ENCODE peak calls at places on chromosome X, in ten cellular contexts. One of them, this sample, is unnamed.

GRCh38 chrX:119990409-119990994 is 47.0 kb upstream of the NKAP start:
- DNase-seq in G401: no peak
- DNase-seq in fibroblast of mammary gland: no peak
- DNase-seq in stromal cell of bone marrow: no peak
- DNase-seq in activated T-helper 9 cell treated with anti-CD3 and anti-CD28 coated beads, Interleukin-2, amount 50 U/mL, for 16 hours: no peak
- DNase-seq in neural crest cell: no peak
- DNase-seq in stimulated activated CD8-positive, alpha-beta memory T cell treated with anti-CD3 and anti-CD28 coated beads, Interleukin-4, amount 100 ng/mL, for 48 hours: peak; percentile 26
- DNase-seq in HEK293T: peak; percentile 43
- DNase-seq in NCI-H2029 treated with DMSO at 0.1 percent for 48 hours: no peak
- DNase-seq in activated T-helper 1 cell treated with Interleukin-2 at 50 U/mL for 16 hours: no peak
- DNase-seq in this sample: peak; percentile 32

GRCh38 chrX:114964374-114964773 is 53.0 kb downstream of the IL13RA2 start:
- DNase-seq in G401: no peak
- DNase-seq in neural crest cell: no peak
- DNase-seq in HEK293T: no peak
- DNase-seq in fibroblast of mammary gland: no peak
- DNase-seq in stromal cell of bone marrow: no peak
- DNase-seq in NCI-H2029 treated with DMSO at 0.1 percent for 48 hours: no peak
- DNase-seq in stimulated activated CD8-positive, alpha-beta memory T cell treated with anti-CD3 and anti-CD28 coated beads, Interleukin-4, amount 100 ng/mL, for 48 hours: no peak
- DNase-seq in activated T-helper 9 cell treated with anti-CD3 and anti-CD28 coated beads, Interleukin-2, amount 50 U/mL, for 16 hours: no peak
- DNase-seq in activated T-helper 1 cell treated with Interleukin-2 at 50 U/mL for 16 hours: no peak
- DNase-seq in this sample: no peak

GRCh38 chrX:40772290-40772689 is 36.9 kb upstream of the MED14 start:
- DNase-seq in neural crest cell: no peak
- DNase-seq in HEK293T: no peak
- DNase-seq in stimulated activated CD8-positive, alpha-beta memory T cell treated with anti-CD3 and anti-CD28 coated beads, Interleukin-4, amount 100 ng/mL, for 48 hours: no peak
- DNase-seq in NCI-H2029 treated with DMSO at 0.1 percent for 48 hours: no peak
- DNase-seq in activated T-helper 1 cell treated with Interleukin-2 at 50 U/mL for 16 hours: no peak
- DNase-seq in fibroblast of mammary gland: peak; percentile 88
- DNase-seq in G401: no peak
- DNase-seq in stromal cell of bone marrow: peak; percentile 62
- DNase-seq in activated T-helper 9 cell treated with anti-CD3 and anti-CD28 coated beads, Interleukin-2, amount 50 U/mL, for 16 hours: no peak
- DNase-seq in this sample: no peak

GRCh38 chrX:150483576-150483975 is 84.8 kb upstream of the MTM1 start:
- DNase-seq in G401: no peak
- DNase-seq in activated T-helper 1 cell treated with Interleukin-2 at 50 U/mL for 16 hours: no peak
- DNase-seq in stromal cell of bone marrow: no peak
- DNase-seq in NCI-H2029 treated with DMSO at 0.1 percent for 48 hours: no peak
- DNase-seq in neural crest cell: no peak
- DNase-seq in activated T-helper 9 cell treated with anti-CD3 and anti-CD28 coated beads, Interleukin-2, amount 50 U/mL, for 16 hours: no peak
- DNase-seq in HEK293T: no peak
- DNase-seq in fibroblast of mammary gland: no peak
- DNase-seq in stimulated activated CD8-positive, alpha-beta memory T cell treated with anti-CD3 and anti-CD28 coated beads, Interleukin-4, amount 100 ng/mL, for 48 hours: no peak
- DNase-seq in this sample: no peak

GRCh38 chrX:110703641-110704040 is 92.0 kb downstream of the CHRDL1 start:
- DNase-seq in G401: no peak
- DNase-seq in stromal cell of bone marrow: no peak
- DNase-seq in stimulated activated CD8-positive, alpha-beta memory T cell treated with anti-CD3 and anti-CD28 coated beads, Interleukin-4, amount 100 ng/mL, for 48 hours: no peak
- DNase-seq in activated T-helper 1 cell treated with Interleukin-2 at 50 U/mL for 16 hours: no peak
- DNase-seq in neural crest cell: no peak
- DNase-seq in fibroblast of mammary gland: no peak
- DNase-seq in activated T-helper 9 cell treated with anti-CD3 and anti-CD28 coated beads, Interleukin-2, amount 50 U/mL, for 16 hours: no peak
- DNase-seq in HEK293T: no peak
- DNase-seq in NCI-H2029 treated with DMSO at 0.1 percent for 48 hours: no peak
- DNase-seq in this sample: no peak

GRCh38 chrX:36898301-36898700 is 109.9 kb upstream of the FAM47C start:
- DNase-seq in HEK293T: peak; percentile 20
- DNase-seq in neural crest cell: no peak
- DNase-seq in G401: no peak
- DNase-seq in fibroblast of mammary gland: peak; percentile 7
- DNase-seq in stimulated activated CD8-positive, alpha-beta memory T cell treated with anti-CD3 and anti-CD28 coated beads, Interleukin-4, amount 100 ng/mL, for 48 hours: no peak
- DNase-seq in stromal cell of bone marrow: no peak
- DNase-seq in activated T-helper 1 cell treated with Interleukin-2 at 50 U/mL for 16 hours: no peak
- DNase-seq in NCI-H2029 treated with DMSO at 0.1 percent for 48 hours: no peak
- DNase-seq in activated T-helper 9 cell treated with anti-CD3 and anti-CD28 coated beads, Interleukin-2, amount 50 U/mL, for 16 hours: no peak
- DNase-seq in this sample: peak; percentile 56

GRCh38 chrX:34580069-34580468 is 77.0 kb downstream of the TMEM47 start:
- DNase-seq in stimulated activated CD8-positive, alpha-beta memory T cell treated with anti-CD3 and anti-CD28 coated beads, Interleukin-4, amount 100 ng/mL, for 48 hours: no peak
- DNase-seq in G401: no peak
- DNase-seq in HEK293T: no peak
- DNase-seq in NCI-H2029 treated with DMSO at 0.1 percent for 48 hours: no peak
- DNase-seq in fibroblast of mammary gland: no peak
- DNase-seq in activated T-helper 9 cell treated with anti-CD3 and anti-CD28 coated beads, Interleukin-2, amount 50 U/mL, for 16 hours: no peak
- DNase-seq in stromal cell of bone marrow: no peak
- DNase-seq in activated T-helper 1 cell treated with Interleukin-2 at 50 U/mL for 16 hours: no peak
- DNase-seq in neural crest cell: no peak
- DNase-seq in this sample: no peak

GRCh38 chrX:65635371-65635770 is 32.1 kb upstream of the MSN start:
- DNase-seq in stromal cell of bone marrow: peak; percentile 32
- DNase-seq in stimulated activated CD8-positive, alpha-beta memory T cell treated with anti-CD3 and anti-CD28 coated beads, Interleukin-4, amount 100 ng/mL, for 48 hours: no peak
- DNase-seq in HEK293T: no peak
- DNase-seq in neural crest cell: no peak
- DNase-seq in activated T-helper 1 cell treated with Interleukin-2 at 50 U/mL for 16 hours: no peak
- DNase-seq in activated T-helper 9 cell treated with anti-CD3 and anti-CD28 coated beads, Interleukin-2, amount 50 U/mL, for 16 hours: no peak
- DNase-seq in G401: no peak
- DNase-seq in NCI-H2029 treated with DMSO at 0.1 percent for 48 hours: no peak
- DNase-seq in fibroblast of mammary gland: no peak
- DNase-seq in this sample: no peak

GRCh38 chrX:40622741-40623536 is at the start of gene MPC1L:
- DNase-seq in stromal cell of bone marrow: no peak
- DNase-seq in G401: no peak
- DNase-seq in NCI-H2029 treated with DMSO at 0.1 percent for 48 hours: no peak
- DNase-seq in activated T-helper 9 cell treated with anti-CD3 and anti-CD28 coated beads, Interleukin-2, amount 50 U/mL, for 16 hours: no peak
- DNase-seq in fibroblast of mammary gland: no peak
- DNase-seq in activated T-helper 1 cell treated with Interleukin-2 at 50 U/mL for 16 hours: no peak
- DNase-seq in neural crest cell: no peak
- DNase-seq in stimulated activated CD8-positive, alpha-beta memory T cell treated with anti-CD3 and anti-CD28 coated beads, Interleukin-4, amount 100 ng/mL, for 48 hours: no peak
- DNase-seq in HEK293T: no peak
- DNase-seq in this sample: no peak

GRCh38 chrX:151153086-151153485 is 23.3 kb upstream of the GPR50 start:
- DNase-seq in HEK293T: no peak
- DNase-seq in fibroblast of mammary gland: peak; percentile 42
- DNase-seq in G401: no peak
- DNase-seq in stromal cell of bone marrow: peak; percentile 5
- DNase-seq in neural crest cell: peak; percentile 15
- DNase-seq in activated T-helper 1 cell treated with Interleukin-2 at 50 U/mL for 16 hours: no peak
- DNase-seq in NCI-H2029 treated with DMSO at 0.1 percent for 48 hours: no peak
- DNase-seq in activated T-helper 9 cell treated with anti-CD3 and anti-CD28 coated beads, Interleukin-2, amount 50 U/mL, for 16 hours: no peak
- DNase-seq in stimulated activated CD8-positive, alpha-beta memory T cell treated with anti-CD3 and anti-CD28 coated beads, Interleukin-4, amount 100 ng/mL, for 48 hours: no peak
- DNase-seq in this sample: no peak

GRCh38 chrX:9062621-9063020 is 28.7 kb upstream of the FAM9B start:
- DNase-seq in activated T-helper 9 cell treated with anti-CD3 and anti-CD28 coated beads, Interleukin-2, amount 50 U/mL, for 16 hours: no peak
- DNase-seq in stromal cell of bone marrow: no peak
- DNase-seq in HEK293T: no peak
- DNase-seq in neural crest cell: no peak
- DNase-seq in NCI-H2029 treated with DMSO at 0.1 percent for 48 hours: no peak
- DNase-seq in activated T-helper 1 cell treated with Interleukin-2 at 50 U/mL for 16 hours: no peak
- DNase-seq in stimulated activated CD8-positive, alpha-beta memory T cell treated with anti-CD3 and anti-CD28 coated beads, Interleukin-4, amount 100 ng/mL, for 48 hours: no peak
- DNase-seq in fibroblast of mammary gland: no peak
- DNase-seq in G401: peak; percentile 73
- DNase-seq in this sample: no peak

GRCh38 chrX:68440940-68441339 is 7.6 kb upstream of the OPHN1 start:
- DNase-seq in stromal cell of bone marrow: peak; percentile 52
- DNase-seq in NCI-H2029 treated with DMSO at 0.1 percent for 48 hours: no peak
- DNase-seq in fibroblast of mammary gland: peak; percentile 70
- DNase-seq in G401: peak; percentile 9
- DNase-seq in neural crest cell: no peak
- DNase-seq in activated T-helper 1 cell treated with Interleukin-2 at 50 U/mL for 16 hours: no peak
- DNase-seq in activated T-helper 9 cell treated with anti-CD3 and anti-CD28 coated beads, Interleukin-2, amount 50 U/mL, for 16 hours: no peak
- DNase-seq in stimulated activated CD8-positive, alpha-beta memory T cell treated with anti-CD3 and anti-CD28 coated beads, Interleukin-4, amount 100 ng/mL, for 48 hours: no peak
- DNase-seq in HEK293T: peak; percentile 43
- DNase-seq in this sample: peak; percentile 86

GRCh38 chrX:40420899-40421729 is 159.7 kb upstream of the ATP6AP2 start:
- DNase-seq in HEK293T: no peak
- DNase-seq in stimulated activated CD8-positive, alpha-beta memory T cell treated with anti-CD3 and anti-CD28 coated beads, Interleukin-4, amount 100 ng/mL, for 48 hours: no peak
- DNase-seq in activated T-helper 1 cell treated with Interleukin-2 at 50 U/mL for 16 hours: no peak
- DNase-seq in G401: peak; percentile 72
- DNase-seq in fibroblast of mammary gland: no peak
- DNase-seq in NCI-H2029 treated with DMSO at 0.1 percent for 48 hours: no peak
- DNase-seq in stromal cell of bone marrow: no peak
- DNase-seq in activated T-helper 9 cell treated with anti-CD3 and anti-CD28 coated beads, Interleukin-2, amount 50 U/mL, for 16 hours: no peak
- DNase-seq in neural crest cell: no peak
- DNase-seq in this sample: no peak

GRCh38 chrX:31590581-31591113 is 518.8 kb upstream of the FTHL17 start:
- DNase-seq in fibroblast of mammary gland: peak; percentile 52
- DNase-seq in NCI-H2029 treated with DMSO at 0.1 percent for 48 hours: no peak
- DNase-seq in G401: no peak
- DNase-seq in HEK293T: no peak
- DNase-seq in stromal cell of bone marrow: peak; percentile 29
- DNase-seq in activated T-helper 9 cell treated with anti-CD3 and anti-CD28 coated beads, Interleukin-2, amount 50 U/mL, for 16 hours: no peak
- DNase-seq in neural crest cell: no peak
- DNase-seq in stimulated activated CD8-positive, alpha-beta memory T cell treated with anti-CD3 and anti-CD28 coated beads, Interleukin-4, amount 100 ng/mL, for 48 hours: no peak
- DNase-seq in activated T-helper 1 cell treated with Interleukin-2 at 50 U/mL for 16 hours: no peak
- DNase-seq in this sample: no peak

GRCh38 chrX:48781705-48782104 is 4.7 kb upstream of the GATA1 start:
- DNase-seq in activated T-helper 9 cell treated with anti-CD3 and anti-CD28 coated beads, Interleukin-2, amount 50 U/mL, for 16 hours: no peak
- DNase-seq in stromal cell of bone marrow: no peak
- DNase-seq in NCI-H2029 treated with DMSO at 0.1 percent for 48 hours: no peak
- DNase-seq in HEK293T: no peak
- DNase-seq in stimulated activated CD8-positive, alpha-beta memory T cell treated with anti-CD3 and anti-CD28 coated beads, Interleukin-4, amount 100 ng/mL, for 48 hours: no peak
- DNase-seq in G401: no peak
- DNase-seq in neural crest cell: no peak
- DNase-seq in activated T-helper 1 cell treated with Interleukin-2 at 50 U/mL for 16 hours: no peak
- DNase-seq in fibroblast of mammary gland: no peak
- DNase-seq in this sample: no peak

GRCh38 chrX:136214551-136214950 is 36.6 kb downstream of the MAP7D3 start:
- DNase-seq in fibroblast of mammary gland: peak; percentile 74
- DNase-seq in activated T-helper 1 cell treated with Interleukin-2 at 50 U/mL for 16 hours: no peak
- DNase-seq in stimulated activated CD8-positive, alpha-beta memory T cell treated with anti-CD3 and anti-CD28 coated beads, Interleukin-4, amount 100 ng/mL, for 48 hours: no peak
- DNase-seq in NCI-H2029 treated with DMSO at 0.1 percent for 48 hours: no peak
- DNase-seq in stromal cell of bone marrow: no peak
- DNase-seq in activated T-helper 9 cell treated with anti-CD3 and anti-CD28 coated beads, Interleukin-2, amount 50 U/mL, for 16 hours: no peak
- DNase-seq in HEK293T: no peak
- DNase-seq in G401: no peak
- DNase-seq in neural crest cell: no peak
- DNase-seq in this sample: peak; percentile 47

GRCh38 chrX:51024106-51024696 is 113.7 kb downstream of the BMP15 start:
- DNase-seq in activated T-helper 1 cell treated with Interleukin-2 at 50 U/mL for 16 hours: no peak
- DNase-seq in G401: no peak
- DNase-seq in neural crest cell: no peak
- DNase-seq in NCI-H2029 treated with DMSO at 0.1 percent for 48 hours: no peak
- DNase-seq in activated T-helper 9 cell treated with anti-CD3 and anti-CD28 coated beads, Interleukin-2, amount 50 U/mL, for 16 hours: no peak
- DNase-seq in stromal cell of bone marrow: no peak
- DNase-seq in fibroblast of mammary gland: no peak
- DNase-seq in HEK293T: no peak
- DNase-seq in stimulated activated CD8-positive, alpha-beta memory T cell treated with anti-CD3 and anti-CD28 coated beads, Interleukin-4, amount 100 ng/mL, for 48 hours: no peak
- DNase-seq in this sample: no peak

GRCh38 chrX:9676311-9676710 is 89.3 kb downstream of the GPR143 start:
- DNase-seq in stromal cell of bone marrow: no peak
- DNase-seq in stimulated activated CD8-positive, alpha-beta memory T cell treated with anti-CD3 and anti-CD28 coated beads, Interleukin-4, amount 100 ng/mL, for 48 hours: no peak
- DNase-seq in activated T-helper 9 cell treated with anti-CD3 and anti-CD28 coated beads, Interleukin-2, amount 50 U/mL, for 16 hours: no peak
- DNase-seq in HEK293T: no peak
- DNase-seq in NCI-H2029 treated with DMSO at 0.1 percent for 48 hours: no peak
- DNase-seq in activated T-helper 1 cell treated with Interleukin-2 at 50 U/mL for 16 hours: no peak
- DNase-seq in G401: no peak
- DNase-seq in neural crest cell: no peak
- DNase-seq in fibroblast of mammary gland: peak; percentile 74
- DNase-seq in this sample: no peak

GRCh38 chrX:1535241-1536041 is 1.5 kb downstream of the P2RY8 start:
- DNase-seq in stromal cell of bone marrow: no peak
- DNase-seq in NCI-H2029 treated with DMSO at 0.1 percent for 48 hours: peak; percentile 2
- DNase-seq in stimulated activated CD8-positive, alpha-beta memory T cell treated with anti-CD3 and anti-CD28 coated beads, Interleukin-4, amount 100 ng/mL, for 48 hours: peak; percentile 73
- DNase-seq in neural crest cell: no peak
- DNase-seq in HEK293T: no peak
- DNase-seq in activated T-helper 1 cell treated with Interleukin-2 at 50 U/mL for 16 hours: no peak
- DNase-seq in fibroblast of mammary gland: no peak
- DNase-seq in activated T-helper 9 cell treated with anti-CD3 and anti-CD28 coated beads, Interleukin-2, amount 50 U/mL, for 16 hours: peak; percentile 28
- DNase-seq in G401: no peak
- DNase-seq in this sample: no peak

GRCh38 chrX:102138064-102138463 is 4.2 kb downstream of the TCEAL6 start:
- DNase-seq in activated T-helper 9 cell treated with anti-CD3 and anti-CD28 coated beads, Interleukin-2, amount 50 U/mL, for 16 hours: no peak
- DNase-seq in NCI-H2029 treated with DMSO at 0.1 percent for 48 hours: no peak
- DNase-seq in stimulated activated CD8-positive, alpha-beta memory T cell treated with anti-CD3 and anti-CD28 coated beads, Interleukin-4, amount 100 ng/mL, for 48 hours: no peak
- DNase-seq in fibroblast of mammary gland: no peak
- DNase-seq in neural crest cell: no peak
- DNase-seq in activated T-helper 1 cell treated with Interleukin-2 at 50 U/mL for 16 hours: no peak
- DNase-seq in stromal cell of bone marrow: no peak
- DNase-seq in G401: no peak
- DNase-seq in HEK293T: no peak
- DNase-seq in this sample: no peak

GRCh38 chrX:68433155-68433980 is at the start of gene OPHN1:
- DNase-seq in fibroblast of mammary gland: peak; percentile 75
- DNase-seq in NCI-H2029 treated with DMSO at 0.1 percent for 48 hours: no peak
- DNase-seq in HEK293T: peak; percentile 72
- DNase-seq in G401: peak; percentile 89
- DNase-seq in stromal cell of bone marrow: peak; percentile 66
- DNase-seq in neural crest cell: peak; percentile 39
- DNase-seq in stimulated activated CD8-positive, alpha-beta memory T cell treated with anti-CD3 and anti-CD28 coated beads, Interleukin-4, amount 100 ng/mL, for 48 hours: peak; percentile 23
- DNase-seq in activated T-helper 9 cell treated with anti-CD3 and anti-CD28 coated beads, Interleukin-2, amount 50 U/mL, for 16 hours: no peak
- DNase-seq in activated T-helper 1 cell treated with Interleukin-2 at 50 U/mL for 16 hours: no peak
- DNase-seq in this sample: peak; percentile 89

GRCh38 chrX:16445166-16445752 is 204.7 kb upstream of the S100G start:
- DNase-seq in fibroblast of mammary gland: peak; percentile 39
- DNase-seq in activated T-helper 1 cell treated with Interleukin-2 at 50 U/mL for 16 hours: peak; percentile 11
- DNase-seq in neural crest cell: peak; percentile 25
- DNase-seq in G401: peak; percentile 27
- DNase-seq in HEK293T: peak; percentile 52
- DNase-seq in activated T-helper 9 cell treated with anti-CD3 and anti-CD28 coated beads, Interleukin-2, amount 50 U/mL, for 16 hours: peak; percentile 15
- DNase-seq in stimulated activated CD8-positive, alpha-beta memory T cell treated with anti-CD3 and anti-CD28 coated beads, Interleukin-4, amount 100 ng/mL, for 48 hours: peak; percentile 33
- DNase-seq in NCI-H2029 treated with DMSO at 0.1 percent for 48 hours: no peak
- DNase-seq in stromal cell of bone marrow: no peak
- DNase-seq in this sample: peak; percentile 62

GRCh38 chrX:108464604-108465003 is 25.0 kb downstream of the COL4A5 start:
- DNase-seq in HEK293T: no peak
- DNase-seq in NCI-H2029 treated with DMSO at 0.1 percent for 48 hours: no peak
- DNase-seq in fibroblast of mammary gland: no peak
- DNase-seq in neural crest cell: no peak
- DNase-seq in G401: no peak
- DNase-seq in activated T-helper 1 cell treated with Interleukin-2 at 50 U/mL for 16 hours: no peak
- DNase-seq in activated T-helper 9 cell treated with anti-CD3 and anti-CD28 coated beads, Interleukin-2, amount 50 U/mL, for 16 hours: no peak
- DNase-seq in stromal cell of bone marrow: no peak
- DNase-seq in stimulated activated CD8-positive, alpha-beta memory T cell treated with anti-CD3 and anti-CD28 coated beads, Interleukin-4, amount 100 ng/mL, for 48 hours: no peak
- DNase-seq in this sample: peak; percentile 31

GRCh38 chrX:128460835-128461234 is 408.6 kb upstream of the ACTRT1 start:
- DNase-seq in stromal cell of bone marrow: no peak
- DNase-seq in stimulated activated CD8-positive, alpha-beta memory T cell treated with anti-CD3 and anti-CD28 coated beads, Interleukin-4, amount 100 ng/mL, for 48 hours: no peak
- DNase-seq in activated T-helper 1 cell treated with Interleukin-2 at 50 U/mL for 16 hours: no peak
- DNase-seq in HEK293T: peak; percentile 17
- DNase-seq in G401: no peak
- DNase-seq in fibroblast of mammary gland: no peak
- DNase-seq in activated T-helper 9 cell treated with anti-CD3 and anti-CD28 coated beads, Interleukin-2, amount 50 U/mL, for 16 hours: no peak
- DNase-seq in neural crest cell: no peak
- DNase-seq in NCI-H2029 treated with DMSO at 0.1 percent for 48 hours: no peak
- DNase-seq in this sample: no peak